ENCODE peak calls at places on chromosomes 11 and 22, in four cellular contexts. W is COR-L47, D is body of pancreas, F is mucosa of gallbladder. L is an unnamed sample.
A peak's percentile ranks its signal among the peaks of the same experiment; 100 is the strongest.

GRCh38 chr22:44595841-44596341 is 97.9 kb upstream of the RTL6 start:
- DNase-seq in W (peak; percentile 61), D (peak; percentile 34), F (no peak), L (no peak)

GRCh38 chr22:31185056-31185455 is 25.1 kb downstream of the RNF185 start:
- DNase-seq in W (no peak), D (no peak), F (no peak), L (no peak)

GRCh38 chr11:119113716-119114115 is 6.6 kb downstream of the C2CD2L start:
- DNase-seq in W (no peak), D (no peak), F (no peak), L (no peak)

GRCh38 chr11:129282634-129283033 is 90.5 kb upstream of the ARHGAP32 start:
- DNase-seq in W (no peak), D (no peak), F (no peak), L (no peak)

GRCh38 chr11:131977854-131978253 is 607.4 kb downstream of the NTM start:
- DNase-seq in W (no peak), D (no peak), F (no peak), L (peak; percentile 65)

GRCh38 chr11:10158461-10158860 is 135.6 kb downstream of the SBF2 start:
- DNase-seq in W (no peak), D (no peak), F (no peak), L (no peak)

GRCh38 chr11:47915407-47916137 is 64.8 kb upstream of the PTPRJ start:
- DNase-seq in W (no peak), D (peak; percentile 37), F (no peak), L (no peak)

GRCh38 chr11:61534025-61534900 is 25.7 kb downstream of the LRRC10B start:
- DNase-seq in W (no peak), D (no peak), F (no peak), L (no peak)

GRCh38 chr11:45501980-45502545 is 163.4 kb downstream of the CHST1 start:
- DNase-seq in W (no peak), D (no peak), F (no peak), L (peak; percentile 43)

GRCh38 chr22:35552186-35552842 is 11.7 kb downstream of the RASD2 start:
- DNase-seq in W (no peak), D (no peak), F (no peak), L (peak; percentile 94)

GRCh38 chr11:31966846-31967245 is 124.0 kb upstream of the RCN1 start:
- DNase-seq in W (no peak), D (no peak), F (no peak), L (no peak)

GRCh38 chr11:78731008-78731407 is 156.3 kb upstream of the NARS2 start:
- DNase-seq in W (peak; percentile 31), D (no peak), F (no peak), L (no peak)

GRCh38 chr11:31806186-31806943 is 4.8 kb downstream of the PAX6 start:
- DNase-seq in W (no peak), D (no peak), F (no peak), L (no peak)

GRCh38 chr11:117829369-117829725 is 4.8 kb upstream of the FXYD2 start:
- DNase-seq in W (no peak), D (peak; percentile 27), F (no peak), L (peak; percentile 31)

GRCh38 chr11:17802491-17802890 is 67.9 kb downstream of the KCNC1 start:
- DNase-seq in W (no peak), D (no peak), F (no peak), L (no peak)

GRCh38 chr22:42743501-42743991 is 22.9 kb upstream of the A4GALT start:
- DNase-seq in W (peak; percentile 39), D (peak; percentile 42), F (peak; percentile 57), L (no peak)

GRCh38 chr11:76206327-76207081 is at the start of gene WNT11:
- DNase-seq in W (peak; percentile 50), D (peak; percentile 63), F (no peak), L (peak; percentile 81)

GRCh38 chr22:43031617-43032016 is 16.7 kb upstream of the PACSIN2 start:
- DNase-seq in W (no peak), D (no peak), F (no peak), L (no peak)

GRCh38 chr11:87259731-87260130 is 222.0 kb downstream of the TMEM135 start:
- DNase-seq in W (no peak), D (no peak), F (no peak), L (no peak)

GRCh38 chr11:124643605-124644425 is 21.2 kb downstream of the TBRG1 start:
- DNase-seq in W (no peak), D (no peak), F (no peak), L (no peak)

GRCh38 chr11:2088746-2089535 is 50.2 kb downstream of the IGF2 start:
- DNase-seq in W (no peak), D (no peak), F (no peak), L (peak; percentile 68)

L was measured in endodermal cell.